ENCODE peak calls at places on chromosome 6, in nine cellular contexts. E is neural progenitor cell; A is prostate gland; Q is Calu3; U is mammary epithelial cell; X is activated effector memory CD4-positive, alpha-beta T cell treated with anti-CD3 and anti-CD28 coated beads, Interleukin-2, amount 50 U/mL, for 16 hours; F is activated CD4-positive, alpha-beta memory T cell treated with anti-CD3 and anti-CD28 coated beads, Interleukin-2, amount 10 ng/mL, durations not matched to agents 7 days and 5 days; D is smooth muscle cell of the brain vasculature; R is activated CD8-positive, alpha-beta memory T cell treated with anti-CD3 and anti-CD28 coated beads, Interleukin-2, amount 10 ng/mL, durations not matched to agents 7 days and 5 days. W is an unnamed sample.

GRCh38 chr6:92180090-92180489 is 1239.3 kb downstream of the EPHA7 start:
- DNase-seq in E (no peak), A (no peak), Q (no peak), U (no peak), X (no peak), F (no peak), D (no peak), R (no peak), W (no peak)

GRCh38 chr6:161367472-161367871 is 93.6 kb upstream of the AGPAT4 start:
- DNase-seq in E (no peak), A (no peak), Q (no peak), U (no peak), X (no peak), F (no peak), D (no peak), R (no peak), W (peak; percentile 44)

GRCh38 chr6:69232506-69233194 is 564.2 kb downstream of the LMBRD1 start:
- DNase-seq in E (peak; percentile 90), A (peak; percentile 44), Q (peak; percentile 82), U (peak; percentile 56), X (peak; percentile 66), F (peak; percentile 58), D (peak; percentile 6), R (peak; percentile 66), W (peak; percentile 74)

GRCh38 chr6:40438556-40438955 is 148.6 kb downstream of the LRFN2 start:
- DNase-seq in E (no peak), A (no peak), Q (no peak), U (no peak), X (no peak), F (no peak), D (no peak), R (no peak), W (no peak)

GRCh38 chr6:165704001-165704748 is 41.1 kb upstream of the PDE10A start:
- DNase-seq in E (peak; percentile 51), A (peak; percentile 19), Q (no peak), U (no peak), X (no peak), F (no peak), D (peak; percentile 77), R (no peak), W (no peak)

GRCh38 chr6:112785408-112785807 is 438.3 kb downstream of the RFPL4B start:
- DNase-seq in E (no peak), A (no peak), Q (no peak), U (no peak), X (no peak), F (no peak), D (no peak), R (no peak), W (no peak)

GRCh38 chr6:12572884-12573824 is 143.4 kb upstream of the PHACTR1 start:
- DNase-seq in E (no peak), A (no peak), Q (peak; percentile 53), U (peak; percentile 60), X (no peak), F (no peak), D (no peak), R (no peak), W (no peak)

GRCh38 chr6:13992417-13993055 is 67.8 kb downstream of the RNF182 start:
- DNase-seq in E (no peak), A (no peak), Q (no peak), U (peak; percentile 79), X (no peak), F (no peak), D (no peak), R (no peak), W (no peak)

GRCh38 chr6:163485388-163485851 is 70.9 kb downstream of the QKI start:
- DNase-seq in E (no peak), A (no peak), Q (no peak), U (no peak), X (no peak), F (no peak), D (no peak), R (no peak), W (no peak)

GRCh38 chr6:169095153-169095552 is 158.5 kb downstream of the THBS2 start:
- DNase-seq in E (no peak), A (no peak), Q (no peak), U (no peak), X (no peak), F (no peak), D (no peak), R (no peak), W (no peak)

GRCh38 chr6:31814677-31815024 is 432 bp downstream of the HSPA1L start:
- DNase-seq in E (peak; percentile 96), A (peak; percentile 98), Q (peak; percentile 99), U (peak; percentile 98), X (peak; percentile 90), F (peak; percentile 82), D (no peak), R (peak; percentile 88), W (peak; percentile 99)